ENCODE peak calls at places on chromosomes 7 and 10, in nine cellular contexts. C is osteocyte, B is MM.1S, O is PC-3, M is ovary, A is mesothelial cell of epicardium, Q is heart right ventricle, Z is glutamatergic neuron, G is mammary epithelial cell. F is an unnamed sample.

GRCh38 chr10:74231375-74231774 is 80.4 kb downstream of the ADK start:
- DNase-seq in C (no peak), B (no peak), O (peak; percentile 95), M (no peak), A (no peak), Q (no peak), Z (no peak), G (peak; percentile 74), F (no peak)

GRCh38 chr10:69123306-69123746 is 652 bp upstream of the VPS26A start:
- DNase-seq in C (no peak), B (no peak), O (peak; percentile 77), M (no peak), A (no peak), Q (no peak), Z (peak; percentile 69), G (peak; percentile 69), F (no peak)

GRCh38 chr10:49645417-49646255 is 31.8 kb downstream of the CHAT start:
- DNase-seq in C (peak; percentile 78), B (no peak), O (no peak), M (no peak), A (no peak), Q (no peak), Z (no peak), G (no peak), F (no peak)

GRCh38 chr10:33195608-33196376 is 138.7 kb downstream of the NRP1 start:
- DNase-seq in C (peak; percentile 17), B (no peak), O (no peak), M (no peak), A (no peak), Q (no peak), Z (no peak), G (no peak), F (no peak)

GRCh38 chr10:110434477-110435096 is 63.1 kb upstream of the DUSP5 start:
- DNase-seq in C (no peak), B (no peak), O (no peak), M (no peak), A (no peak), Q (no peak), Z (no peak), G (no peak), F (peak; percentile 39)

GRCh38 chr7:36514289-36515243 is 124.9 kb downstream of the ANLN start:
- DNase-seq in C (no peak), B (no peak), O (no peak), M (no peak), A (no peak), Q (no peak), Z (no peak), G (no peak), F (no peak)

GRCh38 chr10:44975487-44976331 is 2.9 kb downstream of the DEPP1 start:
- DNase-seq in C (no peak), B (no peak), O (peak; percentile 75), M (peak; percentile 69), A (peak; percentile 78), Q (no peak), Z (peak; percentile 43), G (peak; percentile 90), F (no peak)

GRCh38 chr7:45999541-45999940 is 78.5 kb upstream of the IGFBP3 start:
- DNase-seq in C (no peak), B (no peak), O (no peak), M (no peak), A (no peak), Q (no peak), Z (no peak), G (no peak), F (no peak)

GRCh38 chr10:111116762-111117445 is 40.1 kb downstream of the ADRA2A start:
- DNase-seq in C (no peak), B (no peak), O (no peak), M (no peak), A (no peak), Q (no peak), Z (no peak), G (no peak), F (no peak)

GRCh38 chr10:132452651-132453469 is 55.9 kb downstream of the PWWP2B start:
- DNase-seq in C (peak; percentile 93), B (peak; percentile 66), O (peak; percentile 81), M (peak; percentile 93), A (peak; percentile 96), Q (peak; percentile 88), Z (peak; percentile 89), G (peak; percentile 79), F (peak; percentile 82)

GRCh38 chr7:112452102-112452888 is 2.0 kb downstream of the IFRD1 start:
- DNase-seq in C (no peak), B (peak; percentile 39), O (peak; percentile 32), M (peak; percentile 51), A (no peak), Q (peak; percentile 25), Z (peak; percentile 57), G (peak; percentile 36), F (peak; percentile 68)

GRCh38 chr10:5559642-5560141 is 34.9 kb downstream of the CALML3 start:
- DNase-seq in C (no peak), B (no peak), O (peak; percentile 68), M (no peak), A (no peak), Q (no peak), Z (no peak), G (no peak), F (no peak)

GRCh38 chr7:30596721-30597120 is 2.0 kb downstream of the GARS1 start:
- DNase-seq in C (no peak), B (no peak), O (no peak), M (no peak), A (no peak), Q (no peak), Z (no peak), G (no peak), F (no peak)

GRCh38 chr10:63520463-63521388 is 475 bp upstream of the REEP3 start:
- DNase-seq in C (peak; percentile 88), B (peak; percentile 67), O (peak; percentile 95), M (peak; percentile 76), A (peak; percentile 51), Q (peak; percentile 82), Z (peak; percentile 82), G (peak; percentile 85), F (peak; percentile 85)

GRCh38 chr10:42868530-42868929 is 85.9 kb downstream of the BMS1 start:
- DNase-seq in C (no peak), B (no peak), O (no peak), M (no peak), A (no peak), Q (no peak), Z (no peak), G (no peak), F (no peak)

GRCh38 chr7:134908289-134908688 is 78.0 kb upstream of the AGBL3 start:
- DNase-seq in C (no peak), B (no peak), O (peak; percentile 35), M (no peak), A (no peak), Q (no peak), Z (no peak), G (peak; percentile 55), F (no peak)

DNA sequence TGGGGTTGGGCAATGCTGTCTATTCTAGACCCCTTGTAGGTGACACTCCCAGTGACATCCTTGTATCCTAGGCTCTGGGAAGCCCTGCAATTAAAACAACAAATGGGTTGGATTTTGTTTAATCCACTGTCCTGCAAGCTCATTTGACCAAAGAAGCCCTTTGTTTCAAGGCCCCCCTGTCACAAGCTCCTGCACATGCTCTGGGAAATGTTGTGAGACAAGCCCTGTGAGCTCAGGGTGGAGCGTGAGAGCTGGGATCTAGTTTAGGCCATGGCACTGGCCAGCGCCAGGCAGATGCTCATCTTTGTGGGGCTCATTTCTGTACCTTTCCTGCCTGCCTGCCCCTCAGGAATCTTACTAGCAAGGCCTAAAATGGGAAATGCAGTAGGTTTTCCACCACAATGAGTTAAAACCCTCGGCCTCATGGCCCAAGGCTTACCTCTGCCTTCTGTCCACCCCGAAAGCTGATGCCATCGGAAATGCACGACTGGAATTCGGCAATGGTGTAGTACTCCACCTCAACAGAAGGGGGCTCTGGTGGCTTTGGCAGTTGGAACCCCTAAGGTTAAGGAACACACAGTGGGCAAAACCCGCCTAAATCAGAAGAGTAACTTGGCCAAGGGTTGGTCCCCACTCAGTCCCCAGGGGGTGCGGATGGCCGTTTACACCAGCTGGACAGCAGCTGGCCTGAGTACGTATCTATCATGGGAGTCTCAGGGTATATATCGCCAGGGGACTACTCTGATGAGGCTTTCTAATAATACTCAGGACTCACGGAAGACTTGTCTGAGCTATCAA is 112.1 kb downstream of the NEURL1 start:
- DNase-seq in C (no peak), B (peak; percentile 26), O (peak; percentile 48), M (peak; percentile 65), A (no peak), Q (no peak), Z (no peak), G (no peak), F (peak; percentile 55)
- TF ChIP-seq CTCF in C (peak; percentile 68), B (peak; percentile 77), O (peak; percentile 63), M (peak; percentile 75), A (peak; percentile 66), Q (peak; percentile 79), Z (peak; percentile 68), G (peak; percentile 67), F (peak; percentile 75)

GRCh38 chr10:80500572-80501380 is 36.9 kb upstream of the SH2D4B start:
- DNase-seq in C (no peak), B (no peak), O (no peak), M (no peak), A (no peak), Q (peak; percentile 64), Z (peak; percentile 49), G (no peak), F (peak; percentile 40)
- TF ChIP-seq CTCF in C (no peak), B (no peak), O (no peak), M (no peak), A (no peak), Q (peak; percentile 19), Z (no peak), G (no peak), F (no peak)

DNA sequence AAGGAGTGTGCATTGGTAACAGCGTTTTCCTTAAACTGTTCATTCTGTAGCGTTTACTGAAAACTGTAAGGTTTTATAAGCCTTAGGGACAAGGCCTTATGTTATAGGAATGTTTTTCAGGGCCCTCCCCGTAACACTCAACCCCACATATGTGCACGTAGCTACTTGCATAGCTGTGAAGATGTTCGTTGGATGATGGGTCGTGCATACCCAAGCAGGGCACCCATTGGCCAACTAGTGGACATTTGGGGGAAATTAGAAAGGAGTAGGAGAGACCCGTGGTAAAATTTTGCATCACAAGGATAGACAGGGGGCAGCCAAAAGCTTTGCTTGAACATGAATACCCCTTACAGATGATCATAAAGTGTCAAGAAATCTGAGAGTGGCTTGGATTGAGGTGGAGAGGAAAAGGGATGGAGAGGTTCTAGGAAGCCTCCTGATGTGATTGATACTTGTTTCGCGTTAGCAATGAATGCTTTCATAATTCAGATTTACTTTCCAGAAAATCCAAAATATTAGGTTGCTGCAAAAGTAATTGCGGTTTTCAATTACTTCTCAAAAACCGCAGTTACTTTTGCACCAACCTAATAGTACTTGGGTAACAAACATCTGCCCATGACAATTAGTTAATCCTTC is 878 bp downstream of the SEC61A2 start:
- DNase-seq in C (no peak), B (peak; percentile 65), O (peak; percentile 49), M (no peak), A (no peak), Q (no peak), Z (peak; percentile 29), G (peak; percentile 54), F (no peak)
- TF ChIP-seq CTCF in C (peak; percentile 68), B (peak; percentile 48), O (peak; percentile 55), M (no peak), A (peak; percentile 57), Q (peak; percentile 50), Z (peak; percentile 66), G (peak; percentile 54), F (peak; percentile 29)

DNA sequence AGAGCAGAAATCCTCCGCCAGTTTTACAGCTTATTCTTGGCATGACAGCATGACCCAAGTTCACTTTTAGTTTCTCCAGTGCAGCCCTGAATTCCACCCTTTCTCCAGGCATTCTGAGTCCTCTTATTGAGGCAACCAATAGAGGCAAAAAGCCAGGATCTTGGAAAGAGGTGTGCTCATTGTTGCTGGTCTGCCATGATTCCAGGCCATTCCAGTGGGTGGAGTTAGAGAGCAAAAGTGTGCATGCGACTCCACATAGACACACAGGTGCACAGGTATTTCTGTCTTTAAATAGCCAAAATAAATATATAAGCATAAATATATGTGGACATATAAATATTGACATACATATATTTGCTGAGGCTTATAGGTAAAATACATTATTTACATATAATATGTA is 224.7 kb upstream of the ADARB2 start:
- DNase-seq in C (no peak), B (no peak), O (no peak), M (no peak), A (no peak), Q (no peak), Z (no peak), G (no peak), F (no peak)
- TF ChIP-seq CTCF in C (no peak), B (no peak), O (no peak), M (no peak), A (no peak), Q (no peak), Z (no peak), G (peak; percentile 18), F (no peak)

F was measured in psoas muscle.